ENCODE peak calls at places on chromosomes 1 and 21, in six cellular contexts. T is H1, H is A549, N is transverse colon, J is esophagus muscularis mucosa, V is GM12878. P is an unnamed sample.

GRCh38 chr1:11880911-11881748 is 22.4 kb upstream of the NPPB start:
- DNase-seq in T (no peak), H (no peak), N (no peak), J (no peak), V (no peak), P (no peak)

GRCh38 chr1:73801912-73802429 is 396.0 kb downstream of the LRRIQ3 start:
- DNase-seq in T (no peak), H (no peak), N (no peak), J (no peak), V (no peak), P (no peak)

GRCh38 chr21:27268290-27268689 is 301.4 kb upstream of the ADAMTS5 start:
- DNase-seq in T (no peak), H (no peak), N (no peak), J (no peak), V (no peak), P (no peak)

GRCh38 chr1:145889722-145890121 is 4.1 kb upstream of the ANKRD35 start:
- DNase-seq in T (no peak), H (no peak), N (no peak), J (no peak), V (no peak), P (no peak)

GRCh38 chr1:65820983-65821382 is 28.3 kb downstream of the PDE4B start:
- DNase-seq in T (no peak), H (no peak), N (no peak), J (no peak), V (no peak), P (no peak)

GRCh38 chr21:39451332-39452206 is at the start of gene SH3BGR:
- DNase-seq in T (peak), H (no peak), N (no peak), J (no peak), V (no peak), P (no peak)

GRCh38 chr1:164588388-164589341 is 29.7 kb downstream of the PBX1 start:
- DNase-seq in T (no peak), H (no peak), N (peak), J (peak), V (no peak), P (no peak)

GRCh38 chr1:44785027-44785376 is 3.0 kb downstream of the BEST4 start:
- DNase-seq in T (no peak), H (no peak), N (no peak), J (no peak), V (no peak), P (no peak)

GRCh38 chr1:38028105-38028591 is 15.6 kb downstream of the UTP11 start:
- DNase-seq in T (no peak), H (no peak), N (no peak), J (no peak), V (peak), P (no peak)

GRCh38 chr1:41683681-41684500 is 199.4 kb upstream of the EDN2 start:
- DNase-seq in T (no peak), H (no peak), N (no peak), J (no peak), V (no peak), P (no peak)

GRCh38 chr1:226679853-226680516 is 59.1 kb downstream of the ITPKB start:
- DNase-seq in T (peak), H (no peak), N (peak), J (peak), V (no peak), P (peak)

GRCh38 chr1:154819628-154820590 is 50.2 kb downstream of the KCNN3 start:
- DNase-seq in T (peak), H (peak), N (no peak), J (no peak), V (no peak), P (no peak)

GRCh38 chr1:52476943-52477342 is 72.5 kb downstream of the PRPF38A start:
- DNase-seq in T (no peak), H (no peak), N (no peak), J (no peak), V (no peak), P (no peak)
- TF ChIP-seq EP300 in T (no peak), H (no peak), N (no peak), J (no peak), V (no peak), P (no peak)

GRCh38 chr21:35984654-35985366 is 75.5 kb downstream of the SETD4 start:
- DNase-seq in T (no peak), H (no peak), N (no peak), J (no peak), V (no peak), P (no peak)
- TF ChIP-seq EP300 in T (no peak), H (no peak), N (no peak), J (no peak), V (no peak), P (no peak)

GRCh38 chr1:156191292-156191954 is 2.5 kb upstream of the SLC25A44 start:
- DNase-seq in T (no peak), H (no peak), N (no peak), J (no peak), V (no peak), P (no peak)

GRCh38 chr1:156195853-156196252 is 1.9 kb downstream of the SLC25A44 start:
- DNase-seq in T (no peak), H (no peak), N (no peak), J (no peak), V (no peak), P (no peak)

GRCh38 chr1:156194300-156194652 is 372 bp downstream of the SLC25A44 start:
- DNase-seq in T (no peak), H (no peak), N (no peak), J (no peak), V (no peak), P (no peak)

GRCh38 chr1:156193208-156193487 is 756 bp upstream of the SLC25A44 start:
- DNase-seq in T (no peak), H (no peak), N (no peak), J (no peak), V (no peak), P (no peak)

DNA sequence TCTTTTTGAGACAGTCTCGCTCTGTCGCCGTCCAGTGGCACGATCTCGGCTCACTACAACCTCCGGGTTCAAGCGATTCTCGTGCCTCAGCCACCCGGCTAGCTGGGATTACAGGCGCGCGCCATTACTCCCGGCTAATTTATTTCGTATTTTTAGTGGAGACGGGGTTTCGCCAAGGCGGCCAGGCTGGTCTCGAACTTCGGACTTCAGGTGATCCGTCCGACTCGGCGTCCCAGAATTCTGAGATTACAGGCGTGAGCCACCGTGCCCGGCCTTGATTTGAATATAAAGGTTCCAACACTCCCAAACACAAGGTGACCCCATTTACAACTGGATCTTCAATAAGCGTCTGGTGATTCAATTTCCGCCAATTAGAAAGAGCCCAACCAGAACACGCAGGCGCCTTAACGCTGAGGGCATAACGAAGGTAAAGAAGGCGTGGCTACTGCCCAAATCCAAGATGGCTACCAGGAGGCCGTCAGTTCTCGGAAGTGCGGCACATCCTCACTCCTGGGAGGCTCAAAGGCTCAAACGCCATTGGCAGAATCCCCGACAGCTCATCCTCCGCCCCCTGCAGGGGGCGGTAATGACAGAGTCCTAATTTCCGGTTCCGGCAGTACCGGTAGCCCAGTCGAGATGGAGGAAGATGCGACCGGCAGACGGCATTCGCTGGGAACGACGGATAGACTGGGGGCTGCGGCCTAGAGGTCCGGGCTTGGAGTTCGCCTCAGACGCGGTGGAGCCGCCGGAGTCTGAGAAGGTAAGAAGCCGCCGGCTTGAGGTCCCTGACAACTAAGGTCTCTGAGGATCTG is at the start of gene SLC25A44:
- DNase-seq in T (peak), H (peak), N (peak), J (peak), V (peak), P (peak)
- TF ChIP-seq EP300 in T (no peak), H (no peak), N (peak), J (no peak), V (no peak), P (no peak)

GRCh38 chr1:203276408-203276807 is 28.9 kb upstream of the BTG2 start:
- DNase-seq in T (no peak), H (no peak), N (no peak), J (no peak), V (no peak), P (no peak)

GRCh38 chr1:203275656-203276272 is 29.6 kb upstream of the BTG2 start:
- DNase-seq in T (no peak), H (no peak), N (no peak), J (peak), V (no peak), P (no peak)

GRCh38 chr1:203273869-203274602 is 31.3 kb upstream of the BTG2 start:
- DNase-seq in T (no peak), H (no peak), N (peak), J (peak), V (no peak), P (no peak)

GRCh38 chr1:203273206-203273868 is 32.0 kb upstream of the BTG2 start:
- DNase-seq in T (peak), H (peak), N (peak), J (peak), V (peak), P (peak)

GRCh38 chr1:203274603-203275381 is 30.5 kb upstream of the BTG2 start:
- DNase-seq in T (no peak), H (no peak), N (no peak), J (peak), V (no peak), P (no peak)
- TF ChIP-seq EP300 in T (no peak), H (no peak), N (peak), J (peak), V (no peak), P (peak)

DNA sequence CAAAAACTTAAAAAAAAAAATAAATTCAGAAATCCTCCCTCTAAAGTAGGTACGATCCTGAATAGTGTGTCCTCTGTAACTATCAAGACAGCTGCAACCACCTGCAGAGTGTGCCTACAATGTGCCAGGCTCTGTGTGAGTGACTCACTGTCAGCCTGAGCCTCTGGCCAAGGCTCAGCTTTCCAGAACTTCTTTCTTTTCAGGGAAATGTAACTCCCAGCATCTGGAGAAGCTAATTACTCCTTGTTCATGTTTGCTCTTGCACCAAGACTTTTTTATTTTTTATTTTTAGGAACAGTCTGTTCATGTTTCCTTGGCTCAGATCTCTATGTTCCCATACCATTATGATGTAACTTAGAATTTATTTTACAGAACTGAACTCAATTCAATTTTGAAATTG is 112.3 kb upstream of the ZNF648 start:
- DNase-seq in T (no peak), H (no peak), N (no peak), J (no peak), V (no peak), P (no peak)
- TF ChIP-seq EP300 in T (no peak), H (no peak), N (no peak), J (peak), V (no peak), P (no peak)

DNA sequence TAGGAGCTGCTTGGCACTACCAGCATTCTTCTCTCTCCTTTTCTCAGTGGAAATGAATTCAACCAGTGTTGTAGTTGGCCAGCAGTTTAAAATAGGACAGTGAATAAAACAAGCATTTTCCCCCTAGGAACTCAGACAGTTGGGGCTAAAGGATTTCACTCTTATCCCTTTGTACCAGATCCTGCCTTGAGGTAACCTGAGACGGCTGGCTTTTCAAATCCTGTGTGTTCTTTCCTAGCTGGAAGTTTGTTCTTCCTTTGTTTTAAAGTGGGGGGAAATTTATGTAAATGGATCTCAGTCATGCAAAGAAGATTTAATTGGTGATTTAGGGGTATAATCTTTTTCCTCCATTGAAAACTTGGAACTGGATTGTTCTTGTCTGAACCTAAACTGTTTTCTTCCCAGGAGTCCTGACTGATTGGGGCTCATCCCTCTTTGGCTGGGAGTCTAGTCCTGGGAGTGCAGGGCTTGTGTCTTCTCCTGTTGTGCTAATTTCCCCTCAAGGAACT is 23.3 kb downstream of the ZP4 start:
- DNase-seq in T (no peak), H (no peak), N (no peak), J (no peak), V (no peak), P (no peak)
- TF ChIP-seq EP300 in T (no peak), H (no peak), N (no peak), J (no peak), V (no peak), P (no peak)

GRCh38 chr1:153532769-153533599 is 2.8 kb downstream of the S100A6 start:
- DNase-seq in T (peak), H (peak), N (peak), J (peak), V (no peak), P (peak)
- TF ChIP-seq EP300 in T (no peak), H (no peak), N (no peak), J (no peak), V (no peak), P (no peak)

GRCh38 chr1:150067184-150068182 is at the start of gene VPS45:
- DNase-seq in T (peak), H (peak), N (peak), J (peak), V (peak), P (peak)
- TF ChIP-seq EP300 in T (no peak), H (no peak), N (no peak), J (no peak), V (peak), P (no peak)